ENCODE peak calls at places on chromosomes 2 and 18, in nine cellular contexts. H, D, I, M, R, T, Q, K and X are unnamed samples. For H3K4me1, the result is how much of the 10 kb centered on the place peaks cover.

GRCh38 chr2:126059379-126059778 is 596.6 kb upstream of the GYPC start:
- DNase-seq in H (no peak), D (no peak), I (no peak), M (no peak), R (no peak), T (no peak), Q (no peak), K (no peak), X (no peak)

GRCh38 chr18:49168970-49169619 is 218.3 kb upstream of the SMAD7 start:
- DNase-seq in H (no peak), D (peak), I (no peak), M (no peak), R (no peak), T (no peak), Q (no peak), K (no peak), X (peak)

GRCh38 chr2:195902857-195903256 is 165.8 kb downstream of the DNAH7 start:
- DNase-seq in H (no peak), D (no peak), I (no peak), M (no peak), R (no peak), T (no peak), Q (no peak), K (no peak), X (no peak)

GRCh38 chr18:44914028-44914427 is 233.3 kb downstream of the SETBP1 start:
- DNase-seq in H (no peak), D (no peak), I (no peak), M (no peak), R (no peak), T (no peak), Q (no peak), K (no peak), X (no peak)

GRCh38 chr2:109555346-109555900 is 58.3 kb downstream of the SEPTIN10 start:
- DNase-seq in H (no peak), D (no peak), I (no peak), M (no peak), R (no peak), T (no peak), Q (no peak), K (no peak), X (no peak)

GRCh38 chr2:101962243-101962809 is 29.4 kb upstream of the IL1R2 start:
- DNase-seq in H (no peak), D (no peak), I (no peak), M (no peak), R (peak), T (no peak), Q (no peak), K (no peak), X (no peak)

GRCh38 chr2:45922577-45922988 is 271.1 kb downstream of the PRKCE start:
- DNase-seq in H (peak), D (no peak), I (no peak), M (peak), R (no peak), T (no peak), Q (no peak), K (no peak), X (peak)

GRCh38 chr2:18332477-18332876 is 228.0 kb downstream of the RDH14 start:
- DNase-seq in H (peak), D (no peak), I (no peak), M (no peak), R (peak), T (no peak), Q (no peak), K (no peak), X (no peak)

GRCh38 chr2:15769235-15769634 is 171.1 kb upstream of the MYCN start:
- DNase-seq in H (no peak), D (no peak), I (no peak), M (no peak), R (no peak), T (no peak), Q (no peak), K (no peak), X (no peak)

GRCh38 chr2:15768142-15769088 is 171.9 kb upstream of the MYCN start:
- DNase-seq in H (no peak), D (no peak), I (no peak), M (no peak), R (no peak), T (no peak), Q (no peak), K (no peak), X (no peak)

GRCh38 chr2:15766303-15766861 is 174.0 kb upstream of the MYCN start:
- DNase-seq in H (no peak), D (no peak), I (no peak), M (no peak), R (no peak), T (no peak), Q (no peak), K (no peak), X (no peak)

GRCh38 chr2:15766911-15767597 is 173.3 kb upstream of the MYCN start:
- DNase-seq in H (no peak), D (no peak), I (no peak), M (no peak), R (no peak), T (no peak), Q (no peak), K (no peak), X (no peak)

GRCh38 chr2:15767679-15768078 is 172.7 kb upstream of the MYCN start:
- DNase-seq in H (no peak), D (no peak), I (no peak), M (no peak), R (no peak), T (no peak), Q (no peak), K (no peak), X (no peak)
- TF ChIP-seq CTCF in H (no peak), D (no peak), I (no peak), M (no peak), R (no peak), T (no peak), Q (no peak), K (no peak), X (no peak)

GRCh38 chr2:228839506-228839905 is 431.6 kb downstream of the PID1 start:
- DNase-seq in H (no peak), D (no peak), I (no peak), M (no peak), R (no peak), T (no peak), Q (peak), K (no peak), X (no peak)
- TF ChIP-seq POLR2A in H (no peak), D (no peak), I (no peak), M (no peak), R (no peak), T (no peak), Q (no peak), K (no peak), X (no peak)

DNA sequence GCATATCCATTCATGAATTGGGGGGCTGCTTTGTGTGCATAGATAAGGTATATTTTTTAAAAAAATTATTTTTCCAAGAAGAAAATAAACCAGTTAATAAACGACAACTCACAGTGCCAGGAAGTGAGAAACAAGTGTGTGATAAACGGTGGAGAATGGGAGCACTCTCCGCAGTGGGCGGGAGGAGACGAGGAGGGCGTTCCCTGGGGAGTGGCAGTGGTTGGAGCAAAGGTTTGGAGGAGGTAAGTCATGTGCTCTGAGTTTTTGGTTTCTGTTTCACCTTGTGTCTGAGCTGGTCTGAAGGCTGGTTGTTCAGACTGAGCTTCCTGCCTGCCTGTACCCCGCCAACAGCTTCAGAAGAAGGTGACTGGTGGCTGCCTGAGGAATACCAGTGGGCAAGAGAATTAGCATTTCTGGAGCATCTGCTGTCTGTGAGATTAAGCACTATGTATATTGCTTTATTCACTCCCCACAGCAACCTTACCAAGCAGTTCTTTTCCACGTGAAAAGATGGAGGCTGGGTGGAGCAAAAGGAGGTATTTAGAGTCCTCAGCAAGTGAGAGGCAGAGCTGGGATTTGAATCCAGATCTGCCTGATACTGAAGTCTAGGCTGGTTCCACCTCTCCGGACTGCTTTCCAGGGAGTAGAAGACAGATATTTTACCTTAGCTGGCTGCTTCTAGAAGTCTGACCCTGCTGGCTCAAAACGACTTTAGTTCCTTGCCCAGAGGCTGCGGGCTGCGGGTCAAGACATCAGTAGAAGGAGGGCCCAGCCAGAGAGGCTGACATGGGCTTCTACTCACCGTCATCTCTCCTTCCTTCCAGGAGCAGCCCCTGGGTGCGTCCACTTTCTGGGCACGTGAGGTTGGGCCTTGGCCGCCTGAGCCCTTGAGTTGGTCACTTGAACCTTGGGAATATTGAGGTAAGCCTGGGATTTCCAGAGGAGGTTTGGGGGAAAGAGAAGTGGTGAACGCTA is 26.9 kb upstream of the CASP8 start:
- DNase-seq in H (peak), D (peak), I (no peak), M (no peak), R (peak), T (no peak), Q (peak), K (peak), X (peak)
- H3K4me1 ChIP-seq in H (under half), D (under half), I (under half), M (under half), R (half or more), T (under half), Q (under half), K (under half), X (under half)

GRCh38 chr2:43130548-43130875 is 95.9 kb downstream of the ZFP36L2 start:
- DNase-seq in H (no peak), D (peak), I (no peak), M (no peak), R (peak), T (no peak), Q (no peak), K (no peak), X (no peak)

GRCh38 chr2:43131890-43132522 is 94.4 kb downstream of the ZFP36L2 start:
- DNase-seq in H (no peak), D (peak), I (no peak), M (no peak), R (peak), T (no peak), Q (no peak), K (no peak), X (no peak)

GRCh38 chr2:43129676-43130547 is 96.5 kb downstream of the ZFP36L2 start:
- DNase-seq in H (peak), D (peak), I (no peak), M (peak), R (peak), T (no peak), Q (no peak), K (no peak), X (no peak)

GRCh38 chr2:43132523-43133301 is 93.7 kb downstream of the ZFP36L2 start:
- DNase-seq in H (no peak), D (peak), I (no peak), M (no peak), R (peak), T (no peak), Q (no peak), K (no peak), X (no peak)

GRCh38 chr2:43131051-43131889 is 95.1 kb downstream of the ZFP36L2 start:
- DNase-seq in H (peak), D (peak), I (peak), M (peak), R (peak), T (peak), Q (no peak), K (peak), X (peak)
- TF ChIP-seq CTCF in H (peak), D (peak), I (peak), M (peak), R (peak), T (peak), Q (no peak), K (peak), X (peak)

DNA sequence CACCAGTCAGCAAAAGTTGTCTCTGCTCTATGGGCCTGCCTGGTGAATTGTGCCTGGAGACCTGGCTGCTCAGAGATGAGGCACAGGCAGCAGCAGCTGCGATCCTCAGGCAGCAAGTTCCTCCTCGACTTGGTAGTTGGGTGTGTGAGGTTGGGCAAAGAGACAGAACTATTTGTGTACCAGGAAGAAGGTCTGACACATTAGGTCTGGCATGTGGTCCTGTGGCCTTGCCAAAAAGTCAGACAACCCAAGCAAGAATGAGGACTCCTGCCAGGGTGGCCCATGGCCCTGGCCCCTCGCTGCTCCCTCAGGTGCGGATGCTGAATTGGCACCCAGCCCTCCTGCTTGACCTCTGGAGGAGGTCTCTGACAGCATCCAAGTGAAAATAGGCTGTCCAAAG is 192.7 kb downstream of the DYSF start:
- DNase-seq in H (peak), D (no peak), I (no peak), M (peak), R (no peak), T (no peak), Q (no peak), K (no peak), X (peak)
- TF ChIP-seq POLR2A in H (no peak), D (no peak), I (no peak), M (no peak), R (no peak), T (no peak), Q (no peak), K (no peak), X (no peak)

GRCh38 chr2:174776686-174777085 is 12.4 kb upstream of the CHRNA1 start:
- DNase-seq in H (no peak), D (no peak), I (no peak), M (no peak), R (no peak), T (no peak), Q (no peak), K (no peak), X (no peak)

GRCh38 chr2:174777334-174777733 is 13.1 kb upstream of the CHRNA1 start:
- DNase-seq in H (no peak), D (no peak), I (no peak), M (peak), R (no peak), T (no peak), Q (no peak), K (no peak), X (no peak)

GRCh38 chr2:174776223-174776622 is 12.0 kb upstream of the CHRNA1 start:
- DNase-seq in H (no peak), D (no peak), I (no peak), M (no peak), R (no peak), T (no peak), Q (no peak), K (no peak), X (no peak)

GRCh38 chr2:174774828-174775227 is 10.6 kb upstream of the CHRNA1 start:
- DNase-seq in H (no peak), D (no peak), I (no peak), M (no peak), R (no peak), T (no peak), Q (no peak), K (no peak), X (no peak)

DNA sequence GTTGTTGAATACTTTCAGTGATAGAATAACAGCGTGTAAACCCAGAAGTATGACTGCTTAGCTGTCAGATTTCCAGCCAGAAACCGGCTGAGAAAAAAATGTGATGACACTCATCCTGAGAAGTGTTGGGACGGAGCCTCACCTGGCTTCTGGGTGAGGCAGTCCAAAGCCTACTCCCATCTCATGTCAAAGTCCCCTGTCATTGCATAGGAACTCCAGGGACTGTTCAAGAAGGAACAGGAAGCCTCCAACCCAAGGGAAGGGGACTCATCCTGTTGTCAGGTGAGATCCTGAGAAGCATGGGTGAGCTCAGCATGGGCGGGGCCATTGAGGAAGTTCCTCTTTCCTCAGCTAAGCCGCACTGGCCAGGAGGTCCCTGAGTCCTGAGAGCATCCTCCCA is 11.3 kb upstream of the CHRNA1 start:
- DNase-seq in H (no peak), D (no peak), I (no peak), M (peak), R (no peak), T (no peak), Q (no peak), K (no peak), X (no peak)
- H3K4me1 ChIP-seq in H (under half), D (under half), I (under half), M (under half), R (under half), T (under half), Q (under half), K (under half), X (under half)

GRCh38 chr2:166125557-166125956 is 2.3 kb downstream of the SCN1A start:
- DNase-seq in H (no peak), D (no peak), I (no peak), M (no peak), R (no peak), T (no peak), Q (no peak), K (no peak), X (no peak)

GRCh38 chr2:166126014-166126639 is 1.7 kb downstream of the SCN1A start:
- DNase-seq in H (no peak), D (no peak), I (no peak), M (no peak), R (no peak), T (no peak), Q (no peak), K (no peak), X (no peak)

GRCh38 chr2:166128156-166128505 is 311 bp upstream of the SCN1A start:
- DNase-seq in H (no peak), D (no peak), I (no peak), M (no peak), R (no peak), T (no peak), Q (no peak), K (no peak), X (no peak)

DNA sequence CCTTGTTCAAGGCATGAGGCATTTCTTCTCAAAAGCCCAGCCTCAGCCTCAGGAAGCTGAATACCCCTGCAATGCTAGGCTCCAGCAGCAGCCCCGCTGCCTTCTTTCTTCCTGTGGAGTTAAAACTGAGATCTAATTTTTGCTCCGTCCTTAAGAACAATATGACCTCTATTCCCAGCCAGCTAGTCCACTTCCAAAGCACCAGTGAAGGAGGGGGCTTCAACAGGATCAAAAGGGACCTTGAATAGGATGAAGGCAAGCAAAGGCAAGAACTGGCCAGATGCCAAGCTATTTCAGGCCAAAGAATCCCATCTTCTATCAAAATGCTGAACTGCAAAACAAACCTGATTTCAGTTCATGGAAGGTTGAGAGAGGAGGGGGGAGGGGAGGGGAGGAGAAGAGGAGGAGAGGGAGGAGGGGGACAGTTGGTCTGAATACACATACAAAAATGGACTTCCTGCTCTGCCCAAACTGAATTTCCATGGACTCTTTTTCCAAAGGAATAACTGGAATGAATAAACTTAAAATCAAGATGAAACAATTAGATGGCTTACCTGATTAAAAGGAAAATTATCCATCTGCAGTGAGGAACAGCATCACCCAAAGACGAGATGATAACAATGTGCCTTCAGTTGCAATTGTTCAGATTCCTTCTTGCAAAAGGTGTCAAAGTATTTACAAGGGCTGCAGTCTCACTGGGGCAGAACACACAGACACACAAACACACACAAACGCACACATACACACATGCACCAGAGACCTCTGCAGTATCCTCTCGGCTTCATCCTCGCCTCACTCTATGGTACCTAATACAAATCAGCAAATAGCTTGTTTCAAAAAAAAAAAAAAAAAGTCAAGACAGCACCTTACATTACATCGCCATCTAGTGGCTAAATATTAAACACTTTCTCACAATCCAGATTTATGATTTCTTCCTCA is at the start of gene SCN1A:
- DNase-seq in H (no peak), D (no peak), I (peak), M (peak), R (no peak), T (no peak), Q (no peak), K (peak), X (no peak)
- TF ChIP-seq CTCF in H (peak), D (peak), I (peak), M (peak), R (peak), T (peak), Q (peak), K (peak), X (peak)